ENCODE peak calls at places on chromosomes 2 and 18, in seven cellular contexts. R, S, U, P, K, I and M are unnamed samples.

GRCh38 chr2:203670939-203671338 is 35.5 kb upstream of the CD28 start:
- DNase-seq in R (no peak), S (no peak), U (no peak), P (no peak), K (no peak), I (no peak), M (no peak)

GRCh38 chr2:233462826-233463470 is 103.6 kb downstream of the USP40 start:
- DNase-seq in R (no peak), S (no peak), U (no peak), P (no peak), K (no peak), I (no peak), M (no peak)

GRCh38 chr2:83368916-83369315 is 1090.2 kb downstream of the SUCLG1 start:
- DNase-seq in R (no peak), S (no peak), U (no peak), P (no peak), K (no peak), I (no peak), M (no peak)

GRCh38 chr2:241126201-241126611 is 23.1 kb downstream of the PASK start:
- DNase-seq in R (no peak), S (no peak), U (no peak), P (no peak), K (no peak), I (no peak), M (no peak)

GRCh38 chr2:142131016-142131714 is at the start of gene LRP1B:
- DNase-seq in R (no peak), S (no peak), U (peak), P (peak), K (no peak), I (no peak), M (no peak)

GRCh38 chr2:3409627-3410170 is 30.2 kb downstream of the TRAPPC12 start:
- DNase-seq in R (no peak), S (no peak), U (no peak), P (no peak), K (no peak), I (no peak), M (no peak)

GRCh38 chr18:35171315-35171987 is 69.4 kb upstream of the ZNF397 start:
- DNase-seq in R (no peak), S (no peak), U (no peak), P (no peak), K (no peak), I (no peak), M (no peak)

GRCh38 chr2:203596183-203596582 is 61.1 kb upstream of the RAPH1 start:
- DNase-seq in R (no peak), S (no peak), U (no peak), P (no peak), K (no peak), I (no peak), M (no peak)

GRCh38 chr2:39114771-39115170 is 6.1 kb downstream of the SOS1 start:
- DNase-seq in R (no peak), S (no peak), U (no peak), P (no peak), K (no peak), I (no peak), M (no peak)

GRCh38 chr2:47119001-47119400 is 36.1 kb downstream of the STPG4 start:
- DNase-seq in R (no peak), S (no peak), U (no peak), P (no peak), K (no peak), I (no peak), M (no peak)

DNA sequence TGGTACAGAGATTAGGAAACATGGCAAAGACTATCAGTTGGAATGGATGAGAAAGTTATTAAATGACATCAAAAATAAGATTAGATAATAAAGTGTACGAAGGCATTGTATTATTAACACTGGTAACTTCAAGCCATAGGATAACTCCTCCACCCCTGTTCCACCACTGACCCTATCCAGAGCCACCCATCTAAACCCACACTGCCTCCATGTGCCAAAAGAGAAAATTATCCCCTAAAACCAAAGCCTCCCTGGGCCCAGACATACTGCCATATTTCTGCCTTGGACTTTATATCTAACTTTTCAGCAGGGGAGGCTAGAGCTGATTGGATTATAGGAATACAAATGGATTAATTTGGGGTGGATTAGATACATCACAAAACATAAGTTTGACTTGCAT is 443.7 kb downstream of the BCL11A start:
- DNase-seq in R (no peak), S (no peak), U (no peak), P (no peak), K (no peak), I (no peak), M (no peak)
- TF ChIP-seq CTCF in R (no peak), S (no peak), U (no peak), P (no peak), K (no peak), I (no peak), M (no peak)

GRCh38 chr2:98702127-98702802 is 28.7 kb downstream of the MGAT4A start:
- DNase-seq in R (no peak), S (no peak), U (no peak), P (peak), K (no peak), I (no peak), M (no peak)
- TF ChIP-seq REST in R (no peak), S (no peak), U (no peak), P (no peak), K (no peak), I (no peak), M (no peak)

GRCh38 chr2:127422631-127423475 is 4.6 kb downstream of the PROC start:
- DNase-seq in R (peak), S (no peak), U (peak), P (peak), K (no peak), I (no peak), M (no peak)

GRCh38 chr2:127424598-127425379 is 6.6 kb downstream of the PROC start:
- DNase-seq in R (no peak), S (no peak), U (no peak), P (no peak), K (no peak), I (no peak), M (no peak)

GRCh38 chr2:127423476-127423840 is 5.2 kb downstream of the PROC start:
- DNase-seq in R (no peak), S (no peak), U (peak), P (peak), K (no peak), I (no peak), M (no peak)

GRCh38 chr2:127421871-127422618 is 3.8 kb downstream of the PROC start:
- DNase-seq in R (no peak), S (no peak), U (no peak), P (no peak), K (no peak), I (no peak), M (no peak)

GRCh38 chr2:127423880-127424279 is 5.7 kb downstream of the PROC start:
- DNase-seq in R (no peak), S (no peak), U (no peak), P (no peak), K (no peak), I (no peak), M (no peak)
- TF ChIP-seq CTCF in R (no peak), S (no peak), U (peak), P (peak), K (no peak), I (peak), M (no peak)

GRCh38 chr2:220789961-220790360 is 782.1 kb downstream of the EPHA4 start:
- DNase-seq in R (no peak), S (no peak), U (no peak), P (no peak), K (no peak), I (no peak), M (no peak)
- TF ChIP-seq REST in R (no peak), S (no peak), U (no peak), P (no peak), K (no peak), I (no peak), M (no peak)

GRCh38 chr2:103293266-103293583 is 531.4 kb downstream of the TMEM182 start:
- DNase-seq in R (no peak), S (no peak), U (peak), P (no peak), K (no peak), I (no peak), M (no peak)

GRCh38 chr2:103285354-103285753 is 523.5 kb downstream of the TMEM182 start:
- DNase-seq in R (no peak), S (no peak), U (no peak), P (no peak), K (no peak), I (no peak), M (no peak)

GRCh38 chr2:103284750-103285149 is 522.9 kb downstream of the TMEM182 start:
- DNase-seq in R (no peak), S (no peak), U (peak), P (no peak), K (no peak), I (no peak), M (no peak)

GRCh38 chr2:103292570-103293265 is 530.9 kb downstream of the TMEM182 start:
- DNase-seq in R (no peak), S (no peak), U (peak), P (no peak), K (no peak), I (no peak), M (no peak)

DNA sequence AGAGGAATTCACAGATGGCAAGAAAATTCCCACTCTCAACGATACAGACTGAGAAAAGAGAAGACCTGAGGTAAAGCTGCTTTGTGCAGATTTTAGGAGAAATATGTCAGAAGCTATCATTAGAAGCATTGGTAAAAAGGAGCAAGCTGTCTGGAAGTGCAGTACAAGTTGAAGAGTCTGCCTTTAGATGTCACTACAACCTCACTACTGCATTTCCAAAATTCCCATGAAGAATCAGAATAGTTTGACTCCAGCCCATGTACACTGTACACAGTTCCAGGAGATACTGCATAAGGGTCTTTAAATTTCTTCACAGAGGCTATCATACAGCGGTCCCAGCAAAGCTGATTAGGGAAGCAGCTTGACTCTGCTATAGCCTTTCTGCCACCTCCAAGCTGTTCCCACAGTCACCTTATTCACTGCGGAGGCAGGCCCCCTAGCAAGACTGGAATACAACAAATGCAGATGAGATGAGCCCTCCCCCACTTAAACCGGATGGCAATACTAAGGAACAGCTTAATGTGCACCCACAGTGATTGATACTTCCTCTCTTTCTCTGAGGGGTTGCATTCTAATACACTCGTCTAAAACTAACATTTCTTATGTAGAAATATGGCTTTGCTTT is 527.4 kb downstream of the TMEM182 start:
- DNase-seq in R (no peak), S (no peak), U (peak), P (no peak), K (no peak), I (no peak), M (no peak)
- TF ChIP-seq CTCF in R (peak), S (peak), U (peak), P (peak), K (no peak), I (no peak), M (no peak)